ENCODE peak calls at places on chromosomes 2 and 18, in seven cellular contexts. A is bronchial epithelial cell, R is left ventricle myocardium inferior, N is IMR-90, D is upper lobe of right lung, M is GM12878, F is nephron progenitor cell. U is an unnamed sample.

GRCh38 chr2:240141736-240142135 is 1.3 kb upstream of the OTOS start:
- DNase-seq in M (no peak), N (no peak), F (no peak), R (no peak), D (peak), A (no peak), U (peak)

GRCh38 chr2:238528953-238529781 is 102.4 kb downstream of the ASB1 start:
- DNase-seq in R (no peak), N (peak), D (no peak), A (peak), F (no peak), M (no peak), U (peak)

GRCh38 chr18:31447530-31448191 is at the start of gene DSG3:
- DNase-seq in R (no peak), N (no peak), M (no peak), F (no peak), D (no peak), A (peak), U (no peak)

GRCh38 chr2:28401411-28401810 is 8.8 kb downstream of the FOSL2 start:
- DNase-seq in A (no peak), F (no peak), D (no peak), N (no peak), M (no peak), R (no peak), U (no peak)

GRCh38 chr2:237202288-237203030 is 116.8 kb downstream of the COPS8 start:
- DNase-seq in D (no peak), M (no peak), N (no peak), F (no peak), R (no peak), A (no peak), U (no peak)

GRCh38 chr2:219701847-219702634 is 74.6 kb downstream of the SLC4A3 start:
- DNase-seq in R (peak), N (peak), F (peak), M (no peak), A (no peak), D (no peak), U (no peak)

GRCh38 chr2:47905454-47906260 is 641 bp downstream of the FBXO11 start:
- DNase-seq in M (no peak), N (peak), R (peak), F (peak), D (peak), A (no peak), U (no peak)

GRCh38 chr2:23698733-23699391 is 228.1 kb downstream of the ATAD2B start:
- DNase-seq in A (no peak), R (no peak), F (no peak), N (peak), D (no peak), M (no peak), U (no peak)

DNA sequence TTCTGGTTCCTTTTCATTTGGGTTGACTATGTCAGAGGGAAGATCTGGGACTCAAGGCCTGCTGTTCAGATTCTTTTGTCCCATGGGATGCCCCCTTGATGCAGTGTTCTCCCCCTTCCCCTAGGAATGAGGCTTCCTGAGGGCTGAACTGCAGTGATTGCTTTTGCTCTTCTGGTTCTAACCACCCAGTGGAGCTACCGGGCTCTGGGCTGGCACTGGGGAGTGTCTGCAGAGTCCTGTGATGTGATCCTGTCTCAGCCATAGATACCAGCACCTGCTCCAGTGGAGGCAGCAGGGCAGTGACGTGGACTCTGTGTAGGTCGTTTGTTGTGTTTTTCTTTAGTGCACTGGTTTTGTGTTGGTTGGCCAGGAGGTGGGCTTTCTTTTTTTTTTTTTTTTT is 32.1 kb upstream of the RHOB start:
- DNase-seq in R (no peak), A (no peak), F (no peak), M (no peak), D (no peak), N (no peak), U (no peak)
- TF ChIP-seq CTCF in R (no peak), A (no peak), F (no peak), M (no peak), D (no peak), N (no peak), U (no peak)

DNA sequence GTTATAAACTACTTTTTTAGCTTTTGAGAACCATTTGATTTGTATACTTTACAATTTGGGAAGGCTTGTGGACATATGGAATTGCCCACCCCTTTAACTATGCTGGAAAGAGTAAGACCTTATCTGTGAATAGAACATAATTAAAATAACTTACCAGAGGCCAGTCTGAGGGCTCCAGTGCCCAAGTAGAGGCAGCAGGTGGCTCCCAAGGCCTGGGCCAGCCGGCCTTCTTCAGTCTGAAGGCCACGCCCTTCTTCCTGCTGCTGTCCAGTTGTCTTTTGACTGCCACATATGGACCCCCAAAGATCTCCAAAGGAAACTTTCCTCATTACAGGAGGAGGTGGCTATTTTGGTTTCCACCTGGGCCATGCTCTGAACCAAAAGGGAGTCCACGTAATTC is 12.0 kb upstream of the IL18RAP start:
- DNase-seq in M (no peak), A (no peak), D (no peak), R (no peak), F (no peak), N (no peak), U (no peak)
- TF ChIP-seq CTCF in M (no peak), A (no peak), D (no peak), R (no peak), F (no peak), N (no peak), U (no peak)

GRCh38 chr2:172811027-172811426 is 75.4 kb downstream of the RAPGEF4 start:
- DNase-seq in F (no peak), R (no peak), N (peak), D (no peak), A (no peak), M (no peak), U (no peak)

GRCh38 chr2:172817411-172817810 is 81.8 kb downstream of the RAPGEF4 start:
- DNase-seq in F (no peak), M (no peak), N (peak), D (no peak), R (no peak), A (peak), U (no peak)

DNA sequence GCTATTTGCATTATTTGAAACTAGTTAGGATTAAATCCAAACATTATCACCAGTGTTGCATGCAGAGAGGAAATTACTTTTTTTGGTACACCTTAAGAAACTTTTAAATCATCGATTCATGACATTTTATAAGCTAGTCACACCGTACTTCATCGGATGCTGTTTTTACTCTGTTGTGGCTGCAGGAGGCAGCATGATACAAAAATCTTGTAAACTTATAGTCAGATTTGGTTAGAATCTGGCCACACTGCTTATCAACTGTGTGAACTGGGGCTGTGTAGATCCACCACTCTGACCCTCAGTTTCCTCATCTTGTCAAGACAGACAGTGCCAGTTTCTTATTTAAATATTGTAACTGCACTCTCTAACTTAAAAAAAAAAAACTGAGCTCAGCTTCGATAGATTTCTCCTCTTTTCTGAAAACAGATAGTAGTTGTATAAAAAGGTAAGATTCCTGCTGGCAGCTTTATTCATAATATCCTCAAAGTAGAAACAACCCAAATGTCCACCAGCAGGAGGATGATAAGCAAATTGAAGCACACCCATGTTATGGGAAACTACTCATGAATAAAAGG is 77.8 kb downstream of the RAPGEF4 start:
- DNase-seq in A (peak), R (no peak), N (peak), F (no peak), M (no peak), D (no peak), U (no peak)
- TF ChIP-seq CTCF in A (peak), R (peak), N (peak), F (peak), M (no peak), D (peak), U (peak)

GRCh38 chr2:180604077-180604476 is 376.3 kb upstream of the UBE2E3 start:
- DNase-seq in D (no peak), F (peak), R (no peak), M (no peak), A (peak), N (peak), U (no peak)
- TF ChIP-seq CTCF in D (no peak), F (peak), R (no peak), M (peak), A (peak), N (peak), U (peak)

U was measured in chondrocyte.